ENCODE peak calls at places on chromosome 14, in eight cellular contexts. O is upper lobe of left lung, R is K562, F is HepG2, B is A549, E is suprapubic skin, W is sigmoid colon, J is GM12878. S is an unnamed sample.

GRCh38 chr14:64563696-64564095 is 13.9 kb downstream of the PPP1R36 start:
- DNase-seq in W (no peak), O (no peak), B (no peak), R (no peak), F (no peak), J (no peak), E (no peak), S (no peak)

GRCh38 chr14:106844608-106845285 is 1318.4 kb downstream of the TMEM121 start:
- DNase-seq in O (peak), W (peak), F (peak), R (peak), J (no peak), B (peak), E (peak), S (peak)

GRCh38 chr14:77260631-77261030 is 10.4 kb downstream of the NGB start:
- DNase-seq in J (no peak), R (no peak), W (no peak), B (no peak), F (no peak), O (no peak), E (no peak), S (no peak)

GRCh38 chr14:105181542-105182295 is 607 bp upstream of the NUDT14 start:
- DNase-seq in E (no peak), F (no peak), R (no peak), O (no peak), W (no peak), B (no peak), J (no peak), S (no peak)

GRCh38 chr14:36208690-36209278 is 32.3 kb upstream of the PTCSC3 start:
- DNase-seq in F (peak), E (no peak), B (no peak), W (no peak), J (no peak), O (no peak), R (no peak), S (no peak)

GRCh38 chr14:64983439-64984310 is 3.0 kb upstream of the FNTB start:
- DNase-seq in F (peak), J (no peak), W (no peak), B (peak), O (peak), E (no peak), R (peak), S (no peak)

GRCh38 chr14:53946404-53947400 is 9.9 kb downstream of the BMP4 start:
- DNase-seq in E (no peak), R (no peak), O (peak), W (no peak), B (no peak), F (no peak), J (no peak), S (peak)

GRCh38 chr14:51554953-51555352 is 96.8 kb upstream of the FRMD6 start:
- DNase-seq in W (no peak), E (no peak), R (no peak), F (no peak), J (no peak), B (no peak), O (no peak), S (no peak)

GRCh38 chr14:105165134-105165704 is 3.4 kb downstream of the JAG2 start:
- DNase-seq in W (no peak), J (no peak), E (no peak), O (no peak), R (no peak), B (no peak), F (no peak), S (no peak)

GRCh38 chr14:21385170-21385904 is 1.5 kb upstream of the SUPT16H start:
- DNase-seq in O (no peak), E (no peak), J (no peak), R (peak), B (no peak), F (no peak), W (no peak), S (no peak)

GRCh38 chr14:96393292-96393691 is 1.4 kb downstream of the AK7 start:
- DNase-seq in E (no peak), J (no peak), O (no peak), R (no peak), W (no peak), B (no peak), F (no peak), S (no peak)
- TF ChIP-seq EP300 in E (no peak), J (no peak), O (no peak), R (no peak), W (no peak), B (no peak), F (no peak), S (no peak)

GRCh38 chr14:22929104-22929847 is at the start of gene PRMT5:
- DNase-seq in F (peak), J (peak), B (peak), W (peak), O (peak), R (peak), E (peak), S (peak)
- TF ChIP-seq POLR2A in F (peak), J (peak), B (peak), W (peak), O (peak), R (peak), E (peak), S (peak)

GRCh38 chr14:103541944-103542544 is 13.0 kb downstream of the TRMT61A start:
- DNase-seq in J (no peak), B (no peak), F (no peak), R (no peak), E (no peak), O (peak), W (peak), S (no peak)

GRCh38 chr14:103543721-103544626 is 15.0 kb downstream of the TRMT61A start:
- DNase-seq in E (no peak), R (no peak), B (no peak), J (no peak), F (no peak), O (no peak), W (peak), S (peak)

GRCh38 chr14:103543140-103543539 is 14.1 kb downstream of the TRMT61A start:
- DNase-seq in W (no peak), O (no peak), J (no peak), R (no peak), B (no peak), F (no peak), E (no peak), S (peak)

GRCh38 chr14:103541494-103541943 is 12.5 kb downstream of the TRMT61A start:
- DNase-seq in J (no peak), B (no peak), E (no peak), W (no peak), F (no peak), O (no peak), R (no peak), S (no peak)

GRCh38 chr14:103542545-103543088 is 13.6 kb downstream of the TRMT61A start:
- DNase-seq in R (no peak), B (no peak), E (no peak), W (peak), O (peak), F (no peak), J (no peak), S (peak)
- TF ChIP-seq EP300 in R (no peak), B (no peak), E (no peak), W (no peak), O (no peak), F (no peak), J (no peak), S (no peak)

GRCh38 chr14:71318097-71318459 is 410.8 kb downstream of the PCNX1 start:
- DNase-seq in R (no peak), B (no peak), O (no peak), E (no peak), J (no peak), W (no peak), F (no peak), S (no peak)
- TF ChIP-seq POLR2A in R (no peak), B (no peak), O (no peak), E (no peak), J (no peak), W (no peak), F (no peak), S (no peak)